ENCODE peak calls at places on chromosomes 7 and 10, in five cellular contexts. K is NCI-H460, C is GM12864, G is activated T-cell treated with anti-CD3 and anti-CD28 coated beads for 1 hour, V is A549. D is an unnamed sample.

GRCh38 chr7:919924-920341 is 34.5 kb downstream of the ADAP1 start:
- DNase-seq in K (no peak), C (no peak), G (no peak), V (no peak), D (no peak)

GRCh38 chr10:73771722-73772279 is 10.0 kb upstream of the CHCHD1 start:
- DNase-seq in K (peak), C (no peak), G (peak), V (peak), D (peak)

GRCh38 chr7:131369354-131369753 is 41.7 kb downstream of the MKLN1 start:
- DNase-seq in K (no peak), C (no peak), G (no peak), V (no peak), D (no peak)

GRCh38 chr10:111146025-111146640 is 69.3 kb downstream of the ADRA2A start:
- DNase-seq in K (no peak), C (no peak), G (no peak), V (no peak), D (no peak)

GRCh38 chr7:148242271-148242801 is 348.2 kb upstream of the C7orf33 start:
- DNase-seq in K (peak), C (no peak), G (no peak), V (peak), D (peak)

GRCh38 chr7:70143089-70144044 is 545.1 kb downstream of the AUTS2 start:
- DNase-seq in K (no peak), C (no peak), G (no peak), V (no peak), D (no peak)

GRCh38 chr7:16708496-16708895 is 45.1 kb upstream of the TSPAN13 start:
- DNase-seq in K (no peak), C (no peak), G (no peak), V (no peak), D (no peak)

GRCh38 chr10:117899181-117899683 is 147.5 kb downstream of the RAB11FIP2 start:
- DNase-seq in K (no peak), C (no peak), G (no peak), V (no peak), D (no peak)

GRCh38 chr7:70539622-70540021 is 592.3 kb upstream of the GALNT17 start:
- DNase-seq in K (no peak), C (no peak), G (no peak), V (no peak), D (no peak)

GRCh38 chr7:2834748-2835441 is 9.2 kb downstream of the GNA12 start:
- DNase-seq in K (no peak), C (no peak), G (no peak), V (no peak), D (no peak)

GRCh38 chr10:105974803-105975456 is 1189.6 kb downstream of the SORCS1 start:
- DNase-seq in K (peak), C (no peak), G (no peak), V (no peak), D (no peak)

GRCh38 chr10:76015245-76015644 is 583.8 kb downstream of the LRMDA start:
- DNase-seq in K (no peak), C (no peak), G (no peak), V (no peak), D (no peak)

GRCh38 chr7:127598318-127598717 is 4.8 kb downstream of the FSCN3 start:
- DNase-seq in K (no peak), C (no peak), G (no peak), V (peak), D (no peak)

GRCh38 chr7:87058739-87059524 is 522 bp downstream of the ELAPOR2 start:
- DNase-seq in K (no peak), C (no peak), G (peak), V (peak), D (no peak)

GRCh38 chr10:79348640-79348988 is 1.3 kb downstream of the PPIF start:
- DNase-seq in K (no peak), C (no peak), G (no peak), V (no peak), D (no peak)

GRCh38 chr7:143900230-143900766 is 1.7 kb downstream of the TCAF1 start:
- DNase-seq in K (no peak), C (no peak), G (no peak), V (no peak), D (no peak)

GRCh38 chr10:118710487-118710886 is 44.3 kb downstream of the CACUL1 start:
- DNase-seq in K (no peak), C (no peak), G (no peak), V (no peak), D (no peak)

GRCh38 chr7:1748076-1748750 is 78.1 kb downstream of the ELFN1 start:
- DNase-seq in K (no peak), C (no peak), G (no peak), V (no peak), D (no peak)

GRCh38 chr7:44982970-44983369 is 4.2 kb upstream of the MYO1G start:
- DNase-seq in K (no peak), C (no peak), G (no peak), V (no peak), D (no peak)